ENCODE peak calls at places on chromosome 6, in nine cellular contexts. One of them, this sample, is unnamed.

GRCh38 chr6:134464690-134465411 is 146.9 kb upstream of the SGK1 start:
- DNase-seq in CD14-positive monocyte: no peak
- DNase-seq in GM12865: peak
- DNase-seq in lower lobe of right lung: no peak
- DNase-seq in fibroblast of the aortic adventitia: peak
- DNase-seq in pancreas: no peak
- DNase-seq in colonic mucosa: no peak
- DNase-seq in suprapubic skin: no peak
- DNase-seq in osteoblast: no peak
- DNase-seq in this sample: peak

GRCh38 chr6:50649086-50649485 is 64.2 kb upstream of the TFAP2D start:
- DNase-seq in fibroblast of the aortic adventitia: no peak
- DNase-seq in osteoblast: no peak
- DNase-seq in suprapubic skin: no peak
- DNase-seq in pancreas: no peak
- DNase-seq in CD14-positive monocyte: no peak
- DNase-seq in colonic mucosa: no peak
- DNase-seq in lower lobe of right lung: no peak
- DNase-seq in GM12865: no peak
- DNase-seq in this sample: no peak

GRCh38 chr6:53679446-53679933 is 13.9 kb upstream of the KLHL31 start:
- DNase-seq in lower lobe of right lung: no peak
- DNase-seq in pancreas: no peak
- DNase-seq in osteoblast: peak
- DNase-seq in colonic mucosa: no peak
- DNase-seq in GM12865: peak
- DNase-seq in suprapubic skin: no peak
- DNase-seq in CD14-positive monocyte: no peak
- DNase-seq in fibroblast of the aortic adventitia: peak
- DNase-seq in this sample: peak

GRCh38 chr6:11771473-11772048 is 7.0 kb downstream of the ADTRP start:
- DNase-seq in fibroblast of the aortic adventitia: peak
- DNase-seq in colonic mucosa: no peak
- DNase-seq in lower lobe of right lung: no peak
- DNase-seq in osteoblast: no peak
- DNase-seq in pancreas: no peak
- DNase-seq in suprapubic skin: no peak
- DNase-seq in GM12865: no peak
- DNase-seq in CD14-positive monocyte: no peak
- DNase-seq in this sample: peak

GRCh38 chr6:35370799-35371493 is 28.6 kb downstream of the PPARD start:
- DNase-seq in CD14-positive monocyte: peak
- DNase-seq in osteoblast: peak
- DNase-seq in fibroblast of the aortic adventitia: peak
- DNase-seq in pancreas: peak
- DNase-seq in GM12865: peak
- DNase-seq in colonic mucosa: no peak
- DNase-seq in lower lobe of right lung: peak
- DNase-seq in suprapubic skin: no peak
- DNase-seq in this sample: no peak

GRCh38 chr6:111602481-111603404 is 2.9 kb downstream of the TRAF3IP2 start:
- DNase-seq in suprapubic skin: peak
- DNase-seq in pancreas: no peak
- DNase-seq in osteoblast: peak
- DNase-seq in colonic mucosa: peak
- DNase-seq in CD14-positive monocyte: no peak
- DNase-seq in fibroblast of the aortic adventitia: peak
- DNase-seq in GM12865: no peak
- DNase-seq in lower lobe of right lung: no peak
- DNase-seq in this sample: no peak

GRCh38 chr6:29964553-29964903 is 22.2 kb downstream of the HLA-A start:
- DNase-seq in lower lobe of right lung: no peak
- DNase-seq in fibroblast of the aortic adventitia: no peak
- DNase-seq in GM12865: no peak
- DNase-seq in CD14-positive monocyte: no peak
- DNase-seq in osteoblast: no peak
- DNase-seq in suprapubic skin: no peak
- DNase-seq in pancreas: no peak
- DNase-seq in colonic mucosa: no peak
- DNase-seq in this sample: no peak

GRCh38 chr6:129402244-129402643 is 307.7 kb downstream of the ARHGAP18 start:
- DNase-seq in pancreas: no peak
- DNase-seq in CD14-positive monocyte: no peak
- DNase-seq in osteoblast: no peak
- DNase-seq in colonic mucosa: no peak
- DNase-seq in GM12865: no peak
- DNase-seq in suprapubic skin: no peak
- DNase-seq in fibroblast of the aortic adventitia: no peak
- DNase-seq in lower lobe of right lung: no peak
- DNase-seq in this sample: no peak

GRCh38 chr6:131811510-131811909 is 3.7 kb downstream of the ENPP1 start:
- DNase-seq in osteoblast: peak
- DNase-seq in GM12865: no peak
- DNase-seq in lower lobe of right lung: no peak
- DNase-seq in pancreas: no peak
- DNase-seq in CD14-positive monocyte: no peak
- DNase-seq in colonic mucosa: no peak
- DNase-seq in fibroblast of the aortic adventitia: no peak
- DNase-seq in suprapubic skin: no peak
- DNase-seq in this sample: no peak

GRCh38 chr6:131803007-131803769 is 4.6 kb upstream of the ENPP1 start:
- DNase-seq in CD14-positive monocyte: no peak
- DNase-seq in pancreas: no peak
- DNase-seq in osteoblast: no peak
- DNase-seq in colonic mucosa: no peak
- DNase-seq in fibroblast of the aortic adventitia: no peak
- DNase-seq in GM12865: no peak
- DNase-seq in suprapubic skin: no peak
- DNase-seq in lower lobe of right lung: no peak
- DNase-seq in this sample: no peak

GRCh38 chr6:131808460-131809269 is 845 bp downstream of the ENPP1 start:
- DNase-seq in lower lobe of right lung: no peak
- DNase-seq in colonic mucosa: no peak
- DNase-seq in GM12865: no peak
- DNase-seq in CD14-positive monocyte: no peak
- DNase-seq in fibroblast of the aortic adventitia: no peak
- DNase-seq in suprapubic skin: no peak
- DNase-seq in osteoblast: peak
- DNase-seq in pancreas: no peak
- DNase-seq in this sample: no peak

GRCh38 chr6:131807644-131808459 is at the start of gene ENPP1:
- DNase-seq in pancreas: peak
- DNase-seq in suprapubic skin: peak
- DNase-seq in GM12865: peak
- DNase-seq in osteoblast: peak
- DNase-seq in CD14-positive monocyte: no peak
- DNase-seq in colonic mucosa: peak
- DNase-seq in fibroblast of the aortic adventitia: peak
- DNase-seq in lower lobe of right lung: peak
- DNase-seq in this sample: peak

GRCh38 chr6:131807321-131807643 is 538 bp upstream of the ENPP1 start:
- DNase-seq in suprapubic skin: no peak
- DNase-seq in fibroblast of the aortic adventitia: no peak
- DNase-seq in colonic mucosa: no peak
- DNase-seq in osteoblast: no peak
- DNase-seq in GM12865: no peak
- DNase-seq in pancreas: no peak
- DNase-seq in CD14-positive monocyte: no peak
- DNase-seq in lower lobe of right lung: no peak
- DNase-seq in this sample: no peak
- TF ChIP-seq CTCF in suprapubic skin: no peak
- TF ChIP-seq CTCF in fibroblast of the aortic adventitia: no peak
- TF ChIP-seq CTCF in colonic mucosa: no peak
- TF ChIP-seq CTCF in osteoblast: no peak
- TF ChIP-seq CTCF in GM12865: no peak
- TF ChIP-seq CTCF in pancreas: no peak
- TF ChIP-seq CTCF in CD14-positive monocyte: no peak
- TF ChIP-seq CTCF in lower lobe of right lung: no peak
- TF ChIP-seq CTCF in this sample: no peak

DNA sequence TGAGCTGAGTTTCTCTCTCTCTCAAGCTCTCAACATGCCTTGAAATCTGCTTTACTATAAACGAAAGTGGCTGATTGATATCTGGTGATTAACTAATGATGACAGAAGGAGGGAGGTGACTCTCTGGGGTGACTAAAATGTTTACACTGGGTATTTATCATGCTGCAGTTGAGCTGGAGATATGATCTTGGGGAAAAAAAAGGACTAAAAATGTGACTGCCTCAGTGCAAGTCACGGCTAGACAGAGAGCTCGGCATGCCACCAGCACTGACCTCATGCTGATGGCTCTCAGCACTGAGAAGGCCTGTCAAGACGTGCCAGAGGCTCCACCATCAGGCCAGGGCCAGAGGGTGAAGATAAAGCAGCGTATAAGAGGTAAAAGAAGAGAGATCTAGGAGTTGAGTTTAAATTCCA is 103.1 kb upstream of the SPACA1 start:
- DNase-seq in lower lobe of right lung: peak
- DNase-seq in colonic mucosa: no peak
- DNase-seq in GM12865: peak
- DNase-seq in fibroblast of the aortic adventitia: peak
- DNase-seq in suprapubic skin: no peak
- DNase-seq in pancreas: peak
- DNase-seq in CD14-positive monocyte: no peak
- DNase-seq in osteoblast: peak
- DNase-seq in this sample: peak
- TF ChIP-seq CTCF in lower lobe of right lung: no peak
- TF ChIP-seq CTCF in colonic mucosa: no peak
- TF ChIP-seq CTCF in GM12865: peak
- TF ChIP-seq CTCF in fibroblast of the aortic adventitia: peak
- TF ChIP-seq CTCF in suprapubic skin: no peak
- TF ChIP-seq CTCF in pancreas: no peak
- TF ChIP-seq CTCF in CD14-positive monocyte: no peak
- TF ChIP-seq CTCF in osteoblast: peak
- TF ChIP-seq CTCF in this sample: no peak

GRCh38 chr6:165231177-165231576 is 78.2 kb downstream of the C6orf118 start:
- DNase-seq in lower lobe of right lung: no peak
- DNase-seq in colonic mucosa: no peak
- DNase-seq in pancreas: no peak
- DNase-seq in CD14-positive monocyte: no peak
- DNase-seq in suprapubic skin: no peak
- DNase-seq in GM12865: no peak
- DNase-seq in fibroblast of the aortic adventitia: no peak
- DNase-seq in osteoblast: no peak
- DNase-seq in this sample: no peak

GRCh38 chr6:165229216-165229615 is 80.2 kb downstream of the C6orf118 start:
- DNase-seq in colonic mucosa: no peak
- DNase-seq in CD14-positive monocyte: no peak
- DNase-seq in GM12865: no peak
- DNase-seq in fibroblast of the aortic adventitia: no peak
- DNase-seq in pancreas: no peak
- DNase-seq in lower lobe of right lung: no peak
- DNase-seq in suprapubic skin: no peak
- DNase-seq in osteoblast: no peak
- DNase-seq in this sample: no peak

GRCh38 chr6:165232277-165232654 is 77.1 kb downstream of the C6orf118 start:
- DNase-seq in suprapubic skin: no peak
- DNase-seq in fibroblast of the aortic adventitia: no peak
- DNase-seq in pancreas: no peak
- DNase-seq in osteoblast: no peak
- DNase-seq in CD14-positive monocyte: no peak
- DNase-seq in colonic mucosa: no peak
- DNase-seq in GM12865: no peak
- DNase-seq in lower lobe of right lung: no peak
- DNase-seq in this sample: no peak

GRCh38 chr6:165233089-165233488 is 76.3 kb downstream of the C6orf118 start:
- DNase-seq in fibroblast of the aortic adventitia: no peak
- DNase-seq in lower lobe of right lung: no peak
- DNase-seq in colonic mucosa: no peak
- DNase-seq in GM12865: no peak
- DNase-seq in pancreas: no peak
- DNase-seq in suprapubic skin: no peak
- DNase-seq in CD14-positive monocyte: no peak
- DNase-seq in osteoblast: no peak
- DNase-seq in this sample: no peak

GRCh38 chr6:165231581-165232276 is 77.7 kb downstream of the C6orf118 start:
- DNase-seq in lower lobe of right lung: no peak
- DNase-seq in osteoblast: peak
- DNase-seq in CD14-positive monocyte: no peak
- DNase-seq in pancreas: no peak
- DNase-seq in suprapubic skin: no peak
- DNase-seq in colonic mucosa: no peak
- DNase-seq in GM12865: peak
- DNase-seq in fibroblast of the aortic adventitia: peak
- DNase-seq in this sample: peak
- TF ChIP-seq CTCF in lower lobe of right lung: peak
- TF ChIP-seq CTCF in osteoblast: peak
- TF ChIP-seq CTCF in CD14-positive monocyte: no peak
- TF ChIP-seq CTCF in pancreas: no peak
- TF ChIP-seq CTCF in suprapubic skin: peak
- TF ChIP-seq CTCF in colonic mucosa: no peak
- TF ChIP-seq CTCF in GM12865: peak
- TF ChIP-seq CTCF in fibroblast of the aortic adventitia: peak
- TF ChIP-seq CTCF in this sample: peak

GRCh38 chr6:156589281-156589680 is 187.9 kb upstream of the ARID1B start:
- DNase-seq in colonic mucosa: no peak
- DNase-seq in osteoblast: peak
- DNase-seq in pancreas: no peak
- DNase-seq in CD14-positive monocyte: no peak
- DNase-seq in suprapubic skin: no peak
- DNase-seq in fibroblast of the aortic adventitia: peak
- DNase-seq in lower lobe of right lung: no peak
- DNase-seq in GM12865: no peak
- DNase-seq in this sample: no peak

GRCh38 chr6:156593893-156594292 is 183.3 kb upstream of the ARID1B start:
- DNase-seq in osteoblast: no peak
- DNase-seq in CD14-positive monocyte: no peak
- DNase-seq in GM12865: no peak
- DNase-seq in suprapubic skin: no peak
- DNase-seq in fibroblast of the aortic adventitia: no peak
- DNase-seq in colonic mucosa: no peak
- DNase-seq in lower lobe of right lung: no peak
- DNase-seq in pancreas: no peak
- DNase-seq in this sample: no peak

GRCh38 chr6:156593127-156593526 is 184.1 kb upstream of the ARID1B start:
- DNase-seq in colonic mucosa: no peak
- DNase-seq in fibroblast of the aortic adventitia: no peak
- DNase-seq in CD14-positive monocyte: no peak
- DNase-seq in pancreas: no peak
- DNase-seq in lower lobe of right lung: no peak
- DNase-seq in suprapubic skin: no peak
- DNase-seq in GM12865: no peak
- DNase-seq in osteoblast: no peak
- DNase-seq in this sample: no peak

GRCh38 chr6:156587751-156588301 is 189.4 kb upstream of the ARID1B start:
- DNase-seq in colonic mucosa: no peak
- DNase-seq in pancreas: no peak
- DNase-seq in osteoblast: no peak
- DNase-seq in CD14-positive monocyte: no peak
- DNase-seq in fibroblast of the aortic adventitia: no peak
- DNase-seq in lower lobe of right lung: no peak
- DNase-seq in GM12865: no peak
- DNase-seq in suprapubic skin: no peak
- DNase-seq in this sample: no peak

DNA sequence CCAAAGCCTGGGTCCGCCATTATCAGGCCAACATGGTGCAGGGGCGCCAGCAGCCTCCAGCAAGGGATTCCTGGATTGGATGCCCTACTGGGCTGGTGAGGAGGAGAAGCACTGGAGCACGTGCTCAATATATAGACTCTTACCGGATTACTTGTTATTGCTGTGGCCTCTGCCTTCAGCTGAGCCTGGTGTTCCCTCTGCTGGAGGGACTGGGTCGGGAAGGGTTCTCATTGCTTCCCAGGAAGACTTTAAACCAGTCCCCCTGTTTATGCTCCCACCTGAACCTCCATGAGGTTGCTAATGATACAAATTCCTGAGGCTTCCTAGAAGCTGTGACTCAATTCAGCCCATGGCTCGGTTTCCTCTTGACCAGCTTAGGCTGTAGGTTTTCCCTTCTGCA is 186.7 kb upstream of the ARID1B start:
- DNase-seq in GM12865: no peak
- DNase-seq in pancreas: no peak
- DNase-seq in osteoblast: no peak
- DNase-seq in colonic mucosa: no peak
- DNase-seq in lower lobe of right lung: no peak
- DNase-seq in fibroblast of the aortic adventitia: no peak
- DNase-seq in CD14-positive monocyte: no peak
- DNase-seq in suprapubic skin: no peak
- DNase-seq in this sample: no peak
- TF ChIP-seq CTCF in GM12865: no peak
- TF ChIP-seq CTCF in pancreas: no peak
- TF ChIP-seq CTCF in osteoblast: no peak
- TF ChIP-seq CTCF in colonic mucosa: no peak
- TF ChIP-seq CTCF in lower lobe of right lung: no peak
- TF ChIP-seq CTCF in fibroblast of the aortic adventitia: no peak
- TF ChIP-seq CTCF in CD14-positive monocyte: no peak
- TF ChIP-seq CTCF in suprapubic skin: no peak
- TF ChIP-seq CTCF in this sample: no peak

This sample was measured in RWPE1.